ENCODE peak calls at places on chromosomes 5 and 9, in ten cellular contexts. X is GM12865, D is progenitor cell of endocrine pancreas, T is HCT116, N is AG09309, O is neural crest cell, Z is GM13977, I is Panc1, B is tibial artery, C is BJ. R is an unnamed sample.

GRCh38 chr5:74380193-74380592 is 260.3 kb downstream of the ENC1 start:
- DNase-seq in Z (no peak), N (no peak), O (no peak), I (no peak), C (no peak), D (no peak), T (no peak), B (no peak), X (no peak), R (no peak)

GRCh38 chr5:53490747-53491146 is 10.3 kb downstream of the FST start:
- DNase-seq in B (no peak), T (no peak), D (no peak), X (no peak), C (peak), N (peak), Z (no peak), O (no peak), I (no peak), R (peak)

GRCh38 chr9:75152416-75152815 is 64.1 kb downstream of the OSTF1 start:
- DNase-seq in D (no peak), I (no peak), B (no peak), X (no peak), C (no peak), O (no peak), T (no peak), N (no peak), Z (no peak), R (no peak)

GRCh38 chr5:76831108-76831447 is 12.2 kb downstream of the F2RL1 start:
- DNase-seq in C (peak), T (no peak), O (no peak), N (peak), B (no peak), D (no peak), X (peak), I (no peak), Z (no peak), R (no peak)

GRCh38 chr9:37999501-38000189 is 69.4 kb downstream of the SHB start:
- DNase-seq in D (no peak), C (no peak), X (no peak), B (no peak), N (no peak), I (no peak), O (no peak), Z (no peak), T (no peak), R (peak)

GRCh38 chr5:172420215-172420934 is 34.0 kb downstream of the SH3PXD2B start:
- DNase-seq in O (no peak), I (no peak), D (no peak), Z (no peak), X (peak), T (peak), C (peak), B (peak), N (peak), R (peak)

GRCh38 chr5:143758750-143759149 is 53.2 kb upstream of the HMHB1 start:
- DNase-seq in N (peak), T (no peak), I (no peak), X (peak), Z (peak), B (no peak), O (no peak), D (no peak), C (no peak), R (no peak)

GRCh38 chr9:127705577-127706215 is 1.1 kb upstream of the CFAP157 start:
- DNase-seq in X (no peak), T (no peak), N (no peak), I (no peak), B (no peak), Z (no peak), O (no peak), D (no peak), C (no peak), R (no peak)

GRCh38 chr9:110410926-110411325 is 73.3 kb upstream of the TXNDC8 start:
- DNase-seq in N (no peak), D (no peak), B (no peak), Z (no peak), O (no peak), C (no peak), T (no peak), X (no peak), I (no peak), R (no peak)

GRCh38 chr5:35237580-35238376 is 7.5 kb upstream of the PRLR start:
- DNase-seq in O (no peak), T (no peak), N (no peak), B (no peak), C (no peak), D (no peak), I (no peak), X (no peak), Z (no peak), R (no peak)

GRCh38 chr9:6715755-6716643 is 41.8 kb upstream of the KDM4C start:
- DNase-seq in B (peak), D (peak), Z (peak), O (no peak), T (peak), I (no peak), X (peak), C (no peak), N (no peak), R (no peak)

GRCh38 chr5:151082976-151083651 is 2.3 kb upstream of the TNIP1 start:
- DNase-seq in T (no peak), D (no peak), X (peak), Z (no peak), N (no peak), O (no peak), B (no peak), I (no peak), C (no peak), R (peak)

GRCh38 chr5:75405296-75405695 is 68.3 kb downstream of the HMGCR start:
- DNase-seq in X (no peak), D (no peak), N (no peak), I (no peak), O (no peak), C (no peak), Z (no peak), T (peak), B (no peak), R (peak)

DNA sequence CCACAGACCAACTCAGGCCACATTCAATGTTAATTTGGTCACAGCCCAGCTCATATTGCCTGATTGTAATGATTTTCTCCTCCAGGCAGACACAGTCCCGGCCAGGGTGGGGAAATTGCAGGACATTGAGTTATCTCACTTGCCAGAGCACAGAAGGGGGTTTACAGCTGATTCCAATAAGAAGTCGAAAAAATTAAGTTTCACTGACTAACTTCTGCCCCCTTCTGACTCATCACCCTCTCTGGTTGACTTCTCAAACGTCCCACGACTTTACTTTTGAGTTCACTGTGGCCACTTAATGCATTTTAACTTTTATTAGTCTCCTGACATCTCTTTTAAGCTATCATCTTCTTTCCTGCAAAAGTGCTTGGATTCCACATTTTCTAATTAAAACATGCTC is 321.4 kb upstream of the WWC1 start:
- DNase-seq in D (no peak), T (no peak), O (no peak), Z (peak), I (no peak), C (peak), B (no peak), N (peak), X (peak), R (peak)
- TF ChIP-seq CTCF in D (no peak), T (no peak), O (no peak), Z (no peak), I (no peak), C (peak), B (no peak), N (peak), X (no peak), R (peak)

GRCh38 chr5:105956456-105957177 is 1714.1 kb downstream of the EFNA5 start:
- DNase-seq in D (no peak), I (no peak), Z (no peak), T (no peak), C (no peak), X (no peak), B (no peak), N (no peak), O (no peak), R (peak)
- TF ChIP-seq CTCF in D (no peak), I (no peak), Z (no peak), T (no peak), C (no peak), X (no peak), B (no peak), N (no peak), O (no peak), R (no peak)

DNA sequence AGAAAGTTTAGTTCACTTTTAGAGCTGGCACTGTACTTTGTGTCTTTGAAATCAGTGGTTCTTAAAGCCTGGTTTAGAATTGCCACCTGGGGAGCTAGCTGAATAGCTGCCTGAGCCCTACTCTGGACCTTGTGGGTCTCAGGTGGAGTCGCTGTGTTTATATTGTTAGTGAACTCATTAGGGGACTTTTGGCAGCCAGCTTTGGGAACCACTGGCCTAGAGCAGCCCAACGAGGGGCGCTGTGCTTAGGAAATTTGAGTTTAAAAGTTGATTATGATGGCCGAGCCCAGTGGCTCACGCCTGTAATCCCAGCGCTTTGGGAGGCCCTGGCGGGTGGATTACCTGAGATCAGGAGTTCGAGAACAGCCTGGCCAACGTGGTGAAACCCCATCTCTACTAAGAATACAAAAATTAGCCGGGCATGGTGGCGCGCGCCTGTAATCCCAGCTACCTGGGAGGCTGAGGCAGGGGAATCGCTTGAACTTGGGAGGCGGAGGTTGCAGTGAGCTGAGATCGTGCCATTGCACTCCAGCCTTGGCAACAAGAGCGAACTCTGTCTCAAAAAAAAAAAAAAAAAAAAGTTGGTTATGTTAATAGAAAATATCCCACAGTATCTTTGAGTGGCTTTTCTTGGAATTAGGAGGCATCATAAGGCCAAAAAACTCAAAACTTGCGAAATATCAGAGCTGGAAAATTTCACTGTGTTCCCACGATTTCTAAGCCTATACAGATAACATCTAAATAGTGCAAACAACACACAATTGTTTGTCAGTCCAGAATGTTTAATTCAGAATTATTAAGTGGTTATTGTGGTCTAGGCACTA is 781 bp downstream of the MCCC2 start:
- DNase-seq in O (no peak), X (peak), N (no peak), D (no peak), T (no peak), C (no peak), B (no peak), I (no peak), Z (peak), R (no peak)
- TF ChIP-seq CTCF in O (no peak), X (no peak), N (no peak), D (no peak), T (no peak), C (peak), B (no peak), I (no peak), Z (peak), R (no peak)

DNA sequence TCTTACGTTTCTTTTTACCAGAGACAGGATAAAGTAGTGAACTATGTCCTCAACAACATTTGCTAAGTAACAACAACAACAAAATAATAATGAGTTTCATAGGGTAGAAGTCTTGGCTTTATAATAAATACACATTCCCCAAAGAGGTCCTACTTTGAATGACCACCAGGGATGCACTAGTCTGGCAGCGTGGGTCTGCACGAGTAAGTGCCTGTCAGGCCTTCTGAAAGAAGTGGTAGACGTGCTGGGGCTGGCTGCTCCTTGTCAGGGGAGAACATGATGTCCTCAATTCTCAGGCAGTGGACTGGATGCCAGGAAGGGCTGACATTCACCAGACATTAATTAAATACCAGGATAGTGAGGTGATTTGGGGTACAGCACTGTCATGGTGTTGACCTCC is 331.1 kb downstream of the TMEM38B start:
- DNase-seq in C (no peak), T (no peak), O (no peak), N (no peak), X (no peak), I (no peak), D (no peak), Z (no peak), B (no peak), R (peak)
- TF ChIP-seq CTCF in C (no peak), T (peak), O (no peak), N (no peak), X (no peak), I (no peak), D (peak), Z (no peak), B (no peak), R (no peak)

GRCh38 chr5:105304859-105305258 is 1742.3 kb upstream of the NUDT12 start:
- DNase-seq in T (no peak), I (no peak), N (no peak), C (no peak), O (no peak), D (no peak), B (no peak), X (no peak), Z (no peak), R (no peak)
- TF ChIP-seq CTCF in T (peak), I (no peak), N (no peak), C (no peak), O (peak), D (peak), B (no peak), X (no peak), Z (no peak), R (no peak)

DNA sequence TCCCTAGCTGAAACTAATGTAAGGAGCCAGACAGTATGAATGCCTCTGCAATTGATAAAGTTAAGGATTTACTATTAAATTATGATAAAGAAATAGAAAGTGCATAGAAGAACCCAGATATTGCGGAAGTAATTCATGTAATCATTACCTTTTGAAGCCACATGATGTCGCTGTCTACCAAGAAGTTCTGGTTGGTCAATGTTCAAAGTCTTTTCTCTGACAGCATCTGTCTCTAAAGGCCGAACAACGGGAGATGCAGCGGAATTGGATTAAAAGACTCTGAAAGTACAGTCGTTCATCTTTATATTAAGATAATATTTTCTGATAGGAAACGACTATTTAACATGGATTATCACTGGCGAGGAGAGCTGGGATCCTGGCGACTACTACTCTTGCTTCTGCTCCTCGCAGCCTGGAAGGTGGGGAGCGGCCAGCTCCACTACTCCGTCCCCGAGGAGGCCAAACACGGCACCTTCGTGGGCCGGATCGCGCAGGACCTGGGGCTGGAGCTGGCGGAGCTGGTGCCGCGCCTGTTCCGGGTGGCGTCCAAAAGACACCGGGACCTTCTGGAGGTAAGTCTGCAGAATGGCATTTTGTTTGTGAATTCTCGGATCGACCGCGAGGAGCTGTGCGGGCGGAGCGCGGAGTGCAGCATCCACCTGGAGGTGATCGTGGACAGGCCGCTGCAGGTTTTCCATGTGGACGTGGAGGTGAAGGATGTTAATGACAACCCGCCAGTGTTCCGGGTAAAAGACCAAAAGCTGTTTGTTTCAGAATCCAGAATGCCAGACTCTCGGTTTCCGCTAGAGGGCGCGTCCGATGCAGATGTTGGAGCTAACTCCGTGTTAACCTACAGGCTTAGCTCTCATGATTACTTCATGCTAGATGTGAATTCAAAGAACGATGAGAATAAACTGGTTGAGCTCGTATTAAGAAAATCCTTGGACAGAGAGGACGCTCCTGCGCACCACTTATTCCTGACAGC is at the start of gene PCDHA8:
- DNase-seq in D (no peak), B (no peak), N (no peak), I (no peak), Z (no peak), X (no peak), O (no peak), T (peak), C (no peak), R (peak)
- TF ChIP-seq CTCF in D (no peak), B (no peak), N (peak), I (peak), Z (peak), X (peak), O (no peak), T (peak), C (no peak), R (peak)

DNA sequence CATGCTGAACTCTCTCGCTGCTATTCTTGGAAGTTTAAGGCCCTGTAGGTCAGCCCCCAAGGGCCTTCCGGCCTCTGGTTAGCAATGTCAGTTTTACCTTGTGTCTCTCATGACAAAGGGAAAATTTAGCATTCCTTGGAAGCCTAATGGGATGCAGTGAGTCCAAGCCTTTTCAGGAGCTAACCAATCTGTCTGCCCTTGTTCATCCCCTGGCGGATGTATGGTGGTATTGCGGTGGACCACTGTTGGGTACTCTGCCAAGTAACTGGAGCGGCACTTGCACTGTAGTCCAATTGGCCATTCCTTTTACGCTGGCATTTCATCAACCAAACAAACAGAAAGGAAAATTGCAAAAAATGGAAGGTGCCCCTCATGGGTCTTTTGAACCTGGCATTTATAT is 318.4 kb upstream of the NMUR2 start:
- DNase-seq in N (no peak), X (peak), B (no peak), D (no peak), T (no peak), C (no peak), O (no peak), Z (no peak), I (no peak), R (no peak)
- TF ChIP-seq CTCF in N (no peak), X (peak), B (no peak), D (no peak), T (peak), C (no peak), O (no peak), Z (no peak), I (no peak), R (peak)

DNA sequence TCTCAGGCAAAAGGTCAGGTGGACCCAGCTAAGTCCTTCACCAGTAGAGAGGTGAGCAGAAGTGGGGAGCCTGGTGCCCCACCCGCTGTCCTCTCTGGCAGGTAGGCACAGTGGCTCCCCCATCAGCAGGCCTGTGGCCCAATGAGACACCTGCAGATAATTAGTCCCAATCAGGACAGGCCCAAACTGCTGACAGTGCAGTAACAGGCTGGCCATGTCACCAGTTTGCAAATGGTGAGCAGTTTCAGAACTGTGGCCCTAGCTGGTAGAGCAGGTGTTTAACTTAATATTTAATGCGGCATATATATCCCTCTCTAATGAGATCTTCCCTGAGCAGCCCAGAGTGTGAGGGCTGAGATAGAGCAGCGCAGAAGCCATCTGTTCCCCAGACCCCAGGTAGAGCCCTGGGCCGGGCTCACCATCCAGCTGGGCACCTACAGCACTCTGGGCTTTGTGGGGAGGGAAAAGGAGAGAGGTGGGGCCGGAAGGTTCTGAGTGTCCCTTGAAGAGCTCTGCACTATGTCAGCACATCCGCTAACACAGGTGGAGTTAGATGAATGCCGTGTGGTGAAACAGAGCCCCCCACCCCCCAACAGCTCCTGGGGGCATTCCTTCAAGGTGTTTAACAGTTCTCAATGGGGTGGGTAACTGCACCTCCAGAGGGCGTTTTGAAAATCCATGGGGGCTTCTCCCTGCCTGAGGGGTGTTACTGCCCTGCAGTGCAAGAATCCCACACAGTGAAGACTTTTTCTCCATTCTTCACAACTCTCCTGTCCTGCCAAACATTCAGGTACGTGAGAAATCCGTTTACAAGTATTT is 120.5 kb downstream of the PAX5 start:
- DNase-seq in D (no peak), Z (no peak), B (no peak), C (no peak), O (no peak), T (no peak), N (no peak), X (no peak), I (no peak), R (no peak)
- TF ChIP-seq CTCF in D (peak), Z (no peak), B (no peak), C (peak), O (no peak), T (peak), N (peak), X (peak), I (no peak), R (no peak)

DNA sequence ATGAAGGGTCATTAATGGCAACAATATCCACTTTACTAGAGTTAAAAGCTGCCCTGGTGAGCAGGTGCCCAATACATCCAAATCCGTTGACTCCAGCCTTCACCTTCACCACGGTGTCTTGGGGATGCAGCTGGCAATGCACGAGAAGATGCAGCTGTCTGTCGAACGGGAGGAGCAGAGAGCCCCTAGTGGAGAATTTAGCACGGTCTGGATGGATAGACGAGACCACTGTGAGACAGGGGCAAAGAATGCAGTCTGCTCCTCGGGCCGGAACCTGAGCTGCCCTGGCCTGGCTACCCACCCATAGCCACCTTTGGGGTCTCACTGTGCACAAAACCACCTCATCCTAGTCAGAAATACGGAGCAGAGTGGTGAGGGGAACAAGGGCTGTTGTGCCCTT is 35.1 kb downstream of the ADRA1B start:
- DNase-seq in O (no peak), N (no peak), D (no peak), I (no peak), C (no peak), T (peak), Z (no peak), B (no peak), X (peak), R (no peak)
- TF ChIP-seq CTCF in O (peak), N (peak), D (peak), I (peak), C (peak), T (peak), Z (no peak), B (no peak), X (peak), R (no peak)

R was measured in MCF 10A.